ENCODE peak calls at places on chromosome 2, in six cellular contexts. One of them, this sample, is unnamed.

GRCh38 chr2:231632559-231633142 is 40.0 kb downstream of the TEX44 start:
- DNase-seq in hepatocyte: no peak
- DNase-seq in activated CD8-positive, alpha-beta T cell treated with anti-CD3 and anti-CD28 coated beads for 36 hours: no peak
- DNase-seq in T-helper 2 cell: no peak
- DNase-seq in BJ: peak
- DNase-seq in tibial artery: no peak
- DNase-seq in this sample: no peak

GRCh38 chr2:108449410-108450200 is 599 bp downstream of the GCC2 start:
- DNase-seq in activated CD8-positive, alpha-beta T cell treated with anti-CD3 and anti-CD28 coated beads for 36 hours: peak
- DNase-seq in hepatocyte: peak
- DNase-seq in BJ: no peak
- DNase-seq in T-helper 2 cell: peak
- DNase-seq in tibial artery: no peak
- DNase-seq in this sample: no peak

GRCh38 chr2:78065366-78065765 is 543.2 kb upstream of the LRRTM4 start:
- DNase-seq in activated CD8-positive, alpha-beta T cell treated with anti-CD3 and anti-CD28 coated beads for 36 hours: no peak
- DNase-seq in tibial artery: no peak
- DNase-seq in BJ: no peak
- DNase-seq in hepatocyte: no peak
- DNase-seq in T-helper 2 cell: no peak
- DNase-seq in this sample: no peak

GRCh38 chr2:108960006-108960405 is 29.0 kb downstream of the EDAR start:
- DNase-seq in hepatocyte: no peak
- DNase-seq in BJ: no peak
- DNase-seq in tibial artery: peak
- DNase-seq in activated CD8-positive, alpha-beta T cell treated with anti-CD3 and anti-CD28 coated beads for 36 hours: no peak
- DNase-seq in T-helper 2 cell: no peak
- DNase-seq in this sample: no peak

GRCh38 chr2:106160786-106161261 is 33.3 kb downstream of the UXS1 start:
- DNase-seq in tibial artery: no peak
- DNase-seq in activated CD8-positive, alpha-beta T cell treated with anti-CD3 and anti-CD28 coated beads for 36 hours: peak
- DNase-seq in BJ: no peak
- DNase-seq in hepatocyte: no peak
- DNase-seq in T-helper 2 cell: peak
- DNase-seq in this sample: no peak

GRCh38 chr2:223835701-223836532 is 1.5 kb downstream of the AP1S3 start:
- DNase-seq in T-helper 2 cell: no peak
- DNase-seq in tibial artery: no peak
- DNase-seq in hepatocyte: peak
- DNase-seq in activated CD8-positive, alpha-beta T cell treated with anti-CD3 and anti-CD28 coated beads for 36 hours: peak
- DNase-seq in BJ: no peak
- DNase-seq in this sample: no peak

GRCh38 chr2:75002007-75002406 is 43.6 kb downstream of the POLE4 start:
- DNase-seq in hepatocyte: peak
- DNase-seq in tibial artery: no peak
- DNase-seq in T-helper 2 cell: no peak
- DNase-seq in BJ: no peak
- DNase-seq in activated CD8-positive, alpha-beta T cell treated with anti-CD3 and anti-CD28 coated beads for 36 hours: no peak
- DNase-seq in this sample: no peak

GRCh38 chr2:158482594-158482993 is 25.8 kb downstream of the PKP4 start:
- DNase-seq in T-helper 2 cell: no peak
- DNase-seq in BJ: no peak
- DNase-seq in hepatocyte: no peak
- DNase-seq in tibial artery: no peak
- DNase-seq in activated CD8-positive, alpha-beta T cell treated with anti-CD3 and anti-CD28 coated beads for 36 hours: no peak
- DNase-seq in this sample: no peak

GRCh38 chr2:105454801-105455485 is 56.1 kb upstream of the FHL2 start:
- DNase-seq in tibial artery: no peak
- DNase-seq in BJ: peak
- DNase-seq in hepatocyte: peak
- DNase-seq in activated CD8-positive, alpha-beta T cell treated with anti-CD3 and anti-CD28 coated beads for 36 hours: peak
- DNase-seq in T-helper 2 cell: no peak
- DNase-seq in this sample: peak

GRCh38 chr2:113157108-113157896 is 16.5 kb upstream of the PSD4 start:
- DNase-seq in tibial artery: peak
- DNase-seq in T-helper 2 cell: no peak
- DNase-seq in BJ: no peak
- DNase-seq in activated CD8-positive, alpha-beta T cell treated with anti-CD3 and anti-CD28 coated beads for 36 hours: peak
- DNase-seq in hepatocyte: peak
- DNase-seq in this sample: peak

GRCh38 chr2:191245869-191246531 is 796 bp downstream of the MYO1B start:
- DNase-seq in tibial artery: peak
- DNase-seq in hepatocyte: peak
- DNase-seq in BJ: no peak
- DNase-seq in T-helper 2 cell: peak
- DNase-seq in activated CD8-positive, alpha-beta T cell treated with anti-CD3 and anti-CD28 coated beads for 36 hours: peak
- DNase-seq in this sample: peak

GRCh38 chr2:203584784-203585183 is 49.7 kb upstream of the RAPH1 start:
- DNase-seq in activated CD8-positive, alpha-beta T cell treated with anti-CD3 and anti-CD28 coated beads for 36 hours: no peak
- DNase-seq in tibial artery: no peak
- DNase-seq in BJ: no peak
- DNase-seq in hepatocyte: peak
- DNase-seq in T-helper 2 cell: no peak
- DNase-seq in this sample: no peak

GRCh38 chr2:981258-981657 is 30.6 kb downstream of the SNTG2 start:
- DNase-seq in activated CD8-positive, alpha-beta T cell treated with anti-CD3 and anti-CD28 coated beads for 36 hours: no peak
- DNase-seq in tibial artery: no peak
- DNase-seq in T-helper 2 cell: no peak
- DNase-seq in BJ: no peak
- DNase-seq in hepatocyte: no peak
- DNase-seq in this sample: no peak

GRCh38 chr2:118131771-118132170 is 43.5 kb downstream of the INSIG2 start:
- DNase-seq in T-helper 2 cell: no peak
- DNase-seq in activated CD8-positive, alpha-beta T cell treated with anti-CD3 and anti-CD28 coated beads for 36 hours: no peak
- DNase-seq in BJ: no peak
- DNase-seq in hepatocyte: no peak
- DNase-seq in tibial artery: no peak
- DNase-seq in this sample: no peak

GRCh38 chr2:101349893-101350662 is 37.2 kb downstream of the CREG2 start:
- DNase-seq in activated CD8-positive, alpha-beta T cell treated with anti-CD3 and anti-CD28 coated beads for 36 hours: no peak
- DNase-seq in tibial artery: no peak
- DNase-seq in T-helper 2 cell: no peak
- DNase-seq in BJ: no peak
- DNase-seq in hepatocyte: peak
- DNase-seq in this sample: no peak

GRCh38 chr2:174334781-174335604 is at the start of gene SP9:
- DNase-seq in T-helper 2 cell: no peak
- DNase-seq in BJ: no peak
- DNase-seq in activated CD8-positive, alpha-beta T cell treated with anti-CD3 and anti-CD28 coated beads for 36 hours: peak
- DNase-seq in hepatocyte: peak
- DNase-seq in tibial artery: no peak
- DNase-seq in this sample: no peak